ENCODE peak calls at places on chromosome 7, in ten cellular contexts. V is GM23248, C is neural progenitor cell, H is PC-3, T is A673, X is fibroblast of lung, F is PC-9, R is astrocyte, L is GM23338, N is endothelial cell of umbilical vein. G is an unnamed sample.
A peak's percentile ranks its signal among the peaks of the same experiment; 100 is the strongest.

GRCh38 chr7:105011771-105012502 is 2.1 kb upstream of the KMT2E start:
- DNase-seq in V (peak; percentile 54), C (no peak), H (no peak), T (peak; percentile 42), X (no peak), F (no peak), R (no peak), L (peak; percentile 15), N (no peak), G (no peak)

GRCh38 chr7:154867068-154867467 is 135.9 kb downstream of the PAXIP1 start:
- DNase-seq in V (no peak), C (no peak), H (no peak), T (no peak), X (no peak), F (no peak), R (no peak), L (no peak), N (no peak), G (no peak)

GRCh38 chr7:55887786-55888185 is 530 bp downstream of the ZNF713 start:
- DNase-seq in V (peak; percentile 17), C (no peak), H (no peak), T (peak; percentile 17), X (peak; percentile 3), F (no peak), R (no peak), L (no peak), N (no peak), G (no peak)

GRCh38 chr7:45649560-45650346 is 75.6 kb downstream of the ADCY1 start:
- DNase-seq in V (no peak), C (no peak), H (no peak), T (no peak), X (no peak), F (no peak), R (no peak), L (no peak), N (no peak), G (no peak)

GRCh38 chr7:70640266-70640833 is 491.6 kb upstream of the GALNT17 start:
- DNase-seq in V (peak; percentile 64), C (no peak), H (no peak), T (no peak), X (peak; percentile 82), F (no peak), R (peak; percentile 79), L (no peak), N (no peak), G (no peak)

GRCh38 chr7:123995617-123996326 is 37.1 kb downstream of the TMEM229A start:
- DNase-seq in V (no peak), C (no peak), H (no peak), T (peak; percentile 14), X (no peak), F (no peak), R (no peak), L (no peak), N (no peak), G (no peak)

GRCh38 chr7:153190452-153190851 is 430.9 kb downstream of the ACTR3B start:
- DNase-seq in V (no peak), C (peak; percentile 51), H (no peak), T (peak; percentile 41), X (no peak), F (no peak), R (no peak), L (peak; percentile 70), N (no peak), G (no peak)

GRCh38 chr7:375901-376305 is 85.9 kb downstream of the FOXL3 start:
- DNase-seq in V (no peak), C (no peak), H (no peak), T (no peak), X (no peak), F (no peak), R (no peak), L (no peak), N (no peak), G (no peak)

GRCh38 chr7:131425992-131426391 is 98.3 kb downstream of the MKLN1 start:
- DNase-seq in V (no peak), C (no peak), H (no peak), T (no peak), X (no peak), F (no peak), R (no peak), L (no peak), N (no peak), G (no peak)

GRCh38 chr7:138089080-138089901 is 13.0 kb downstream of the AKR1D1 start:
- DNase-seq in V (peak; percentile 59), C (no peak), H (peak; percentile 77), T (no peak), X (peak; percentile 39), F (peak; percentile 94), R (peak; percentile 32), L (no peak), N (no peak), G (no peak)

GRCh38 chr7:16564909-16565426 is 38.3 kb downstream of the LRRC72 start:
- DNase-seq in V (peak; percentile 66), C (peak; percentile 60), H (peak; percentile 82), T (peak; percentile 64), X (peak; percentile 33), F (peak; percentile 70), R (peak; percentile 16), L (peak; percentile 87), N (peak; percentile 64), G (peak; percentile 7)

GRCh38 chr7:30771859-30772429 is 727 bp downstream of the MINDY4 start:
- DNase-seq in V (peak; percentile 43), C (peak; percentile 19), H (no peak), T (peak; percentile 28), X (peak; percentile 8), F (no peak), R (no peak), L (no peak), N (peak; percentile 34), G (no peak)

GRCh38 chr7:70193514-70193913 is 595.2 kb downstream of the AUTS2 start:
- DNase-seq in V (peak; percentile 58), C (no peak), H (no peak), T (peak; percentile 39), X (peak; percentile 38), F (no peak), R (peak; percentile 23), L (no peak), N (no peak), G (no peak)

GRCh38 chr7:112995091-112995824 is 91.4 kb downstream of the GPR85 start:
- DNase-seq in V (peak; percentile 95), C (no peak), H (peak; percentile 50), T (no peak), X (peak; percentile 92), F (no peak), R (peak; percentile 90), L (peak; percentile 20), N (no peak), G (no peak)

GRCh38 chr7:726084-726853 is at the start of gene DNAAF5:
- DNase-seq in V (peak; percentile 94), C (peak; percentile 93), H (peak; percentile 85), T (peak; percentile 96), X (peak; percentile 83), F (peak; percentile 76), R (peak; percentile 68), L (peak; percentile 93), N (peak; percentile 79), G (no peak)

GRCh38 chr7:29915481-29916215 is 74.0 kb downstream of the SCRN1 start:
- DNase-seq in V (peak; percentile 33), C (no peak), H (no peak), T (no peak), X (peak; percentile 65), F (no peak), R (peak; percentile 54), L (no peak), N (peak; percentile 19), G (no peak)

GRCh38 chr7:85954961-85955360 is 688.7 kb upstream of the GRM3 start:
- DNase-seq in V (no peak), C (no peak), H (no peak), T (no peak), X (no peak), F (no peak), R (no peak), L (no peak), N (no peak), G (no peak)

GRCh38 chr7:70743531-70743930 is 388.4 kb upstream of the GALNT17 start:
- DNase-seq in V (no peak), C (no peak), H (no peak), T (no peak), X (no peak), F (no peak), R (no peak), L (no peak), N (no peak), G (no peak)

DNA sequence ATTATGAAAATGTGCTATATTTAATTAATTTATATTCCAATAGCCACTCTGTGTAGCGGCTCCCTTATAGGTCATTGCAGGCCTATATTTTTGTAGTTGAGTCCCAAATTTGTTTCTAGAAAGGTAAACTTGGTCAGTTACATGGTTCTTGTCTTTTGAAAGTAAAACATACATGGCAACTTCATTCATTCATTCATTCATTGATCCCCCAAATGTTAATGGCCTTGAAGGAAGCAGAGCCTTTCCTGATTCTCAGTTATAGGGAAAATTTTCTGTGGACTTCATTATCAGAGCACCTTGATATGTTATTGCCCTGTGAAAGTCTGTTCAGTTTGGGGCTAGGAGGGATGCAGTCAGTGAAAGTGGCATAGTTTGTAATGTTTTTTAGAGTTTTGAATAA is 2.9 kb downstream of the BLVRA start:
- DNase-seq in V (no peak), C (no peak), H (no peak), T (no peak), X (no peak), F (no peak), R (no peak), L (no peak), N (no peak), G (no peak)
- H3K4me1 ChIP-seq in V (peaks cover 22% of the 10 kb centered on the region), C (peaks cover 11% of the 10 kb centered on the region), H (peaks cover 61% of the 10 kb centered on the region), T (peaks cover 3% of the 10 kb centered on the region), X (peaks cover 24% of the 10 kb centered on the region), F (peaks cover 90% of the 10 kb centered on the region), R (peaks cover 13% of the 10 kb centered on the region), L (peaks cover 26% of the 10 kb centered on the region), N (peaks cover 4% of the 10 kb centered on the region), G (peaks cover 27% of the 10 kb centered on the region)

DNA sequence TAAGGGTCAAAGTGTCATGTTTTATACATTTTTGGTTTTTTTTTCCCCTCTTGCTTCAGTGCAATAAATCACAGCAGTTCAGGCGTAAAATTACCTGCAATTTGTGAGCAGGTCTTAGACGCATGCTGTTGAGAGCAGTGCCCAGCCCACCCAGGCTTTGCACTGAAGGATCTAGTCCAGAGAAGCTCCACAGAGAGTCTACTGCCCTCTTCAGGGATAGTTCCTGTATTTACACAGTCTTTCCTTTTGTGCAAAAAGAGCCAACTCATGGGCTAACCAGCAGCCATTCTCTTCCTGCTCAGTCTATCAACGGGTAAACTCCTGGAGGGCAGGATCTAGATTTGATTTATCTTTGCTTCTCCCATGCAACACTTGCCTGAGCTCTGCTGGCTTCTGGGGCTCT is 82.2 kb upstream of the NAMPT start:
- DNase-seq in V (peak; percentile 58), C (peak; percentile 39), H (peak; percentile 57), T (peak; percentile 61), X (peak; percentile 14), F (no peak), R (no peak), L (peak; percentile 59), N (peak; percentile 15), G (no peak)
- TF ChIP-seq EZH2 in V (no peak), C (no peak), H (no peak), T (no peak), X (no peak), F (no peak), R (no peak), L (no peak), N (no peak), G (no peak)

GRCh38 chr7:151076863-151077704 is 3.5 kb downstream of the FASTK start:
- DNase-seq in V (peak; percentile 49), C (peak; percentile 46), H (peak; percentile 43), T (no peak), X (no peak), F (no peak), R (no peak), L (peak; percentile 85), N (no peak), G (no peak)
- H3K4me1 ChIP-seq in V (peaks cover 13% of the 10 kb centered on the region), C (peaks cover 25% of the 10 kb centered on the region), H (peaks cover 21% of the 10 kb centered on the region), T (peaks cover 25% of the 10 kb centered on the region), X (peaks cover 18% of the 10 kb centered on the region), F (peaks cover 14% of the 10 kb centered on the region), R (peaks cover 27% of the 10 kb centered on the region), L (peaks cover 25% of the 10 kb centered on the region), N (peaks cover 22% of the 10 kb centered on the region), G (peaks cover 16% of the 10 kb centered on the region)

GRCh38 chr7:76267107-76267834 is 35.2 kb upstream of the HSPB1 start:
- DNase-seq in V (no peak), C (peak; percentile 74), H (no peak), T (no peak), X (no peak), F (no peak), R (no peak), L (peak; percentile 59), N (no peak), G (no peak)
- TF ChIP-seq EZH2 in V (peak; percentile 83), C (peak; percentile 87), H (no peak), T (no peak), X (peak; percentile 98), F (no peak), R (peak; percentile 100), L (no peak), N (peak; percentile 96), G (peak; percentile 99)